ENCODE peak calls at places on chromosomes 7 and 10, in seven cellular contexts. One of them, this sample, is unnamed.

GRCh38 chr7:27262121-27262520 is 19.5 kb downstream of the EVX1 start:
- DNase-seq in neuronal stem cell: no peak
- DNase-seq in mesendoderm: no peak
- DNase-seq in IMR-90: no peak
- DNase-seq in H1: no peak
- DNase-seq in trophoblast cell: no peak
- DNase-seq in H9: no peak
- DNase-seq in this sample: no peak

GRCh38 chr7:117844678-117845077 is 28.6 kb downstream of the CTTNBP2 start:
- DNase-seq in neuronal stem cell: no peak
- DNase-seq in mesendoderm: no peak
- DNase-seq in IMR-90: no peak
- DNase-seq in H1: no peak
- DNase-seq in trophoblast cell: no peak
- DNase-seq in H9: no peak
- DNase-seq in this sample: no peak

GRCh38 chr10:132640326-132641125 is 102.9 kb downstream of the INPP5A start:
- DNase-seq in neuronal stem cell: no peak
- DNase-seq in mesendoderm: no peak
- DNase-seq in IMR-90: no peak
- DNase-seq in H1: no peak
- DNase-seq in trophoblast cell: no peak
- DNase-seq in H9: peak
- DNase-seq in this sample: no peak

GRCh38 chr7:43753843-43754242 is 4.6 kb upstream of the BLVRA start:
- DNase-seq in neuronal stem cell: no peak
- DNase-seq in mesendoderm: no peak
- DNase-seq in IMR-90: no peak
- DNase-seq in H1: no peak
- DNase-seq in trophoblast cell: no peak
- DNase-seq in H9: no peak
- DNase-seq in this sample: no peak

GRCh38 chr7:151824285-151824950 is 52.5 kb downstream of the PRKAG2 start:
- DNase-seq in neuronal stem cell: no peak
- DNase-seq in mesendoderm: peak
- DNase-seq in IMR-90: no peak
- DNase-seq in H1: no peak
- DNase-seq in trophoblast cell: no peak
- DNase-seq in H9: no peak
- DNase-seq in this sample: no peak

GRCh38 chr10:1044146-1044545 is 4.8 kb downstream of the IDI1 start:
- DNase-seq in neuronal stem cell: no peak
- DNase-seq in mesendoderm: no peak
- DNase-seq in IMR-90: no peak
- DNase-seq in H1: no peak
- DNase-seq in trophoblast cell: no peak
- DNase-seq in H9: no peak
- DNase-seq in this sample: peak

GRCh38 chr10:69904533-69904932 is 102.8 kb downstream of the COL13A1 start:
- DNase-seq in neuronal stem cell: no peak
- DNase-seq in mesendoderm: peak
- DNase-seq in IMR-90: no peak
- DNase-seq in H1: no peak
- DNase-seq in trophoblast cell: no peak
- DNase-seq in H9: no peak
- DNase-seq in this sample: no peak

GRCh38 chr10:90458054-90458453 is 399.8 kb downstream of the HTR7 start:
- DNase-seq in neuronal stem cell: no peak
- DNase-seq in mesendoderm: no peak
- DNase-seq in IMR-90: no peak
- DNase-seq in H1: no peak
- DNase-seq in trophoblast cell: no peak
- DNase-seq in H9: no peak
- DNase-seq in this sample: no peak

DNA sequence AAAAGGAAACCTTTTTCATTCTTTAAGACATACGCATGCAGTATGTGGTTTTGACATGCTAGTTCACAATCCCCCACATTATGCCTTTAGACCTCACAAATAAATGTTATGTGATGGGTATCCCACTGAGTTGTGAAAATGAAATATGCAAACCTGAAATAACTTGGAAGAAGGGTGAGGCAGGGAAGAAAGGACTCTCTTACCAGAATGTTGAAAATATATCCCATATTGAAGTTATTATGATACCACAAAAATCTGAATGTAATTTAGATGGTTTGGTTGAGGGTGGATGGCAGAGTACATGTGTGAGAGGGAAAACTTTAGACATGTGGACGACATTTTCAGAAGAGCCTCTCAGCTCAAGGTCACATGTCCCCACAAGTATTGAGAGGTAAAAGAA is 379.9 kb downstream of the BBS9 start:
- DNase-seq in neuronal stem cell: no peak
- DNase-seq in mesendoderm: no peak
- DNase-seq in IMR-90: no peak
- DNase-seq in H1: no peak
- DNase-seq in trophoblast cell: no peak
- DNase-seq in H9: no peak
- DNase-seq in this sample: no peak
- H4K8ac ChIP-seq in neuronal stem cell: no peak
- H4K8ac ChIP-seq in mesendoderm: no peak
- H4K8ac ChIP-seq in IMR-90: no peak
- H4K8ac ChIP-seq in H1: no peak
- H4K8ac ChIP-seq in trophoblast cell: no peak
- H4K8ac ChIP-seq in H9: no peak
- H4K8ac ChIP-seq in this sample: no peak

DNA sequence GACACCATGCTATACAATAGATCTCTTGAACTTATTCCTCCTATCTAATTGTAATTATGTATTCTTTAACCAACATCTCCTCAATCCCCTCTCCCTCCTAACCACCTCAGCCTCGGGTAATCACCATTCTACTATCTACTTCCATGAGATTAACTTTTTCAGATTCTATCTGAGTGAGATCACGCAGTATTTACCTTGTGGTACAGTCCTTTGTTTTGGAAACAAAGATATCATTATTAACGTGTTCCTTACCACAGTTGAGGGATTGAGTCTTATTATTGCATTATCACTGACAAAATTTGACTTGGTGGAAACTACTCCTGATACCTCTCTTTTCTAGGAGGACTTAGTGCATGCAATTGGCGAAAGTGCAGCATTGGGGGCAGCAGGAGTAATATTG is 26.0 kb upstream of the HYAL4 start:
- DNase-seq in neuronal stem cell: no peak
- DNase-seq in mesendoderm: peak
- DNase-seq in IMR-90: no peak
- DNase-seq in H1: no peak
- DNase-seq in trophoblast cell: peak
- DNase-seq in H9: no peak
- DNase-seq in this sample: no peak
- H4K8ac ChIP-seq in neuronal stem cell: no peak
- H4K8ac ChIP-seq in mesendoderm: no peak
- H4K8ac ChIP-seq in IMR-90: no peak
- H4K8ac ChIP-seq in H1: no peak
- H4K8ac ChIP-seq in trophoblast cell: no peak
- H4K8ac ChIP-seq in H9: no peak
- H4K8ac ChIP-seq in this sample: no peak

DNA sequence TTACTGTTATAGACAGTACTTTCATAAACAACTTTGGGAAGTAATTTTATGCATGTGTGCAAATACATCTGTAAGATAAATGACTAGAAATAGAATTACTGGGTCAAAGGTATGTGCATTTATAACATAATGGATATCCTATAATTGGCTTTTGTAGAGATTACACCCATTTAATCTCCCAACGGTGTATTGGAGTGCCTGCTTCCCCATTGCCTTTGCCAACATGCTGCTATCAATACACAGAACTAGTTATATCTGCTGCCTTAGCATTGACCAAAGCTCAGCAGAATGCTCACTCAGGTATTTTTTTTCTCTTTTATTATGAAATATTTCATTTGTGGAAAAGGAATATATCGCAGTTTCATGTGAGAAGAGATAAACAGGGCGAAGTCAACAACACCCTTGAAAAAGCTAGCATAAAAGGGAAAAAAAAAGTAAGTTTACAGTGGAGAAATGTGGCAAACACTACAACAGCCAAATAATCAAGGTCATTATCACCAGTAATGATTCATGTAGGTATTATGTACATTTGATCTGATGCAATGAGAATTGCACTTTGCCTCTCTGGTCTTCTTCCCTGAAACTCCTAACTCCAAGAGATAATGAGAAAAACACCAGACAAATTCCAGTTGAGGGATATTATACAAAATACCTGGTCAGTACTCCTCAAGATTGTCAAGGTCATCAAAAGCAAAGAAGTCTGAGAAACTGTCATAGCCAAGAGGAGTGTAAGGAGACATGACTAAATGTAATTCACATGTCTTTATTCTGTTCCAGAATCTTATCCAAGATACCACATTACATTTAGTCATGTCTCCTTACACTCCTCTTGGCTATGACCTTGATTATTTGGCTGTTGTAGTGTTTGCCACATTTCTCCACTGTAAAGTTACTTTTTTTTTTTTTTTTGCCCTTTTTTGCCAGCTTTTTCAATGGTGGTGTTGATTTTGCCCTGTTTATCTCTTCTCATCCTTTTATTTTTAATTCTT is 36.8 kb downstream of the MARCHF5 start:
- DNase-seq in neuronal stem cell: no peak
- DNase-seq in mesendoderm: no peak
- DNase-seq in IMR-90: no peak
- DNase-seq in H1: no peak
- DNase-seq in trophoblast cell: peak
- DNase-seq in H9: no peak
- DNase-seq in this sample: no peak
- H4K8ac ChIP-seq in neuronal stem cell: no peak
- H4K8ac ChIP-seq in mesendoderm: no peak
- H4K8ac ChIP-seq in IMR-90: no peak
- H4K8ac ChIP-seq in H1: no peak
- H4K8ac ChIP-seq in trophoblast cell: no peak
- H4K8ac ChIP-seq in H9: no peak
- H4K8ac ChIP-seq in this sample: no peak

DNA sequence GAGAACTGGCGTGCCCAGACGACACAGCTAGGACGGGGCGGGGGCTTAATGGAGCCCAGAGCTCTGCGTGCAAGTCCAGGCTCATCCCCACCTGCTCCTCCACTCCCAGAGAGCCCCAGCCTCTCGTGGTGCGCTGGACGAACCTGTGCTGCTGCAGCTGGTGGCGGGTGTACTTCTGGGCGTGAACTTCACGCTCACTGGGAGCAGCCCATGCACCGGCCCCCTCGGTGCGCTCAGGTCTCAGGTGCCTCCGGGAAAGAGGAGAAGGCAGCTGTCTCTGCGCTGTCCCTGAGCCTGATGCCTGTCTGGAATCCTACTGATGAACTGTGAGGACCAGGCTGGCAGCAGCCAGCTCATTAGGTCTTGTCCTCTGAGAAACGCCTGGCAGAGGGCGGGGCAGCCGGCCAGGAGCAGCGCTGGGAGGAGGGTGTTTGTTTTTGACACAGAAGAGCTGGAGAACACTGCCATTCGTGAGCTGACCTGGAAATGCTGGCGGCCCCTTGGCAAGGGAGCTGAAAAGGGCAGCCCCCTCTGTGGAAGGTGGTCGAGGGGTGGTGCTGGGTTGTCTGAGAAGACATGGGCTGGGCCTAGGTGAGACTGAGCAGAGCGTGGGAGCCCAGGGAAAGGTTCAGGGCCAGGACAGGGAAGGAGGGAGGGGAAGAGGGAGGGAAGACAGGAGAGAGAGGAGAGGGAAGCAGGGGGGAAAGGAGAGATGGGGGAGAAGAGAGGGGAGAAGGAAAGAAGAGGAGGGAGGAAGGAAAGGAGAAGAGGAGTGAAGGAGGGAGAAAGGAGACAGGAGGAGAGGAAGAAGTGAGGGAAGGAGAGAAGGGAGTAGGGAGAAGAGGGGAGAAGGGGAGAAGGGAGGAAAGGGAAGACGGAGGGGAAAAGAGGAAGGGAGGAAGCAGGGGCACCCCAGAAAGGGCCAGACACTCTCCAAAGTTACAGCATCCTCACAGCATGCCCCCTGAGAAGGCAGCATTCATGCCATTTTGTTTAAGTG is 53.5 kb upstream of the TNS3 start:
- DNase-seq in neuronal stem cell: no peak
- DNase-seq in mesendoderm: peak
- DNase-seq in IMR-90: no peak
- DNase-seq in H1: no peak
- DNase-seq in trophoblast cell: peak
- DNase-seq in H9: peak
- DNase-seq in this sample: no peak
- H4K8ac ChIP-seq in neuronal stem cell: no peak
- H4K8ac ChIP-seq in mesendoderm: no peak
- H4K8ac ChIP-seq in IMR-90: peak
- H4K8ac ChIP-seq in H1: no peak
- H4K8ac ChIP-seq in trophoblast cell: peak
- H4K8ac ChIP-seq in H9: no peak
- H4K8ac ChIP-seq in this sample: peak

DNA sequence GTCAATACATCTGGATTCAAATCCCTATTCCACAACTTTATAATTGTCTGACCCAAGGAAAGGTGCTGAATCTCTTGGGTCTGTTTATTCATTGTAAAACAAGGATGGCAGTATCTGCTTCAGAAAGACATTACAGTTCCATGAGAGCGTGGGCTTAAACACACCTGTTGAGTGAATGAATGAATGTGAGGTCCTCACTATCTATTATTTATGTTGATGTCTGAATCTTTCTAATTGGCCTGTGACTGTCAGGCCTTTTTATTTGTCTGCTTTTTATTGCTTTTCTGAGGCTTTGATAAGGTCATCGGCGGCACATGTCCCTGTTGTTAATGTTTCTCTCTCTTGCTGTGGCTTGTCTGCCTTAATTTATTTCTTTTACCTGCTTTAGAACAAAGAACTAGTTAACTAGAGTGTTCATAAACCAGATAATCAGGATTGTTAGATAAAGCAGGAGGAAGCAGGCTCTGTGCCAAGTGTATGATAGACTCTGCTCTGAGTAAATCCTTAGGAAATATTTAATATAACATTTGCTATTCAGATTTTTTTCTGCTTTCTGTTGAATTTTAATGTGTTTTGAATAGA is 42.3 kb upstream of the CYCS start:
- DNase-seq in neuronal stem cell: no peak
- DNase-seq in mesendoderm: no peak
- DNase-seq in IMR-90: no peak
- DNase-seq in H1: no peak
- DNase-seq in trophoblast cell: no peak
- DNase-seq in H9: no peak
- DNase-seq in this sample: no peak
- H4K8ac ChIP-seq in neuronal stem cell: no peak
- H4K8ac ChIP-seq in mesendoderm: no peak
- H4K8ac ChIP-seq in IMR-90: no peak
- H4K8ac ChIP-seq in H1: no peak
- H4K8ac ChIP-seq in trophoblast cell: no peak
- H4K8ac ChIP-seq in H9: no peak
- H4K8ac ChIP-seq in this sample: no peak

DNA sequence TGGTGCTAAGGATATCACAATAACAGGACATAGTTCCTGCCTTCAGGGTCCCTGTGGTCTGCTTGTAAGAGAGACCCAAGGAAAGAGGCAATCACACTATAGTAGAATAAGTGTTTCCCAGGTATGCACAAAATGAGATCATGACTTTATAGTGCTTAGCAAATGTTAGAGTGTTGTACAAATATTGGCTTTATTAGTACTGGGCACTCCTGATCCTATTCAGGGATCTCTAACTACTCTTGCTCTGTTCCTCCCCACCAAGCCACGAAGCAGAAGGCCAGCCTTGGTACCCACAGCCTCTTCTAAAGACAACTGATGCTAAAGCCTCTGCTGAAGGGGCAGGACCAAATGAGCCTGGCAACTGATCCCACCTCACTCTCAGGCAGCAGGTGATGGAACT is 75.1 kb downstream of the HERPUD2 start:
- DNase-seq in neuronal stem cell: no peak
- DNase-seq in mesendoderm: no peak
- DNase-seq in IMR-90: no peak
- DNase-seq in H1: no peak
- DNase-seq in trophoblast cell: no peak
- DNase-seq in H9: no peak
- DNase-seq in this sample: no peak
- H4K8ac ChIP-seq in neuronal stem cell: no peak
- H4K8ac ChIP-seq in mesendoderm: no peak
- H4K8ac ChIP-seq in IMR-90: no peak
- H4K8ac ChIP-seq in H1: no peak
- H4K8ac ChIP-seq in trophoblast cell: no peak
- H4K8ac ChIP-seq in H9: no peak
- H4K8ac ChIP-seq in this sample: no peak

This sample was measured in mesenchymal stem cell.